ENCODE peak calls at places on chromosomes 5 and 9, in nine cellular contexts. M is IMR-90, O is body of pancreas, B is right lobe of liver, A is fibroblast of villous mesenchyme, K is upper lobe of right lung, I is cardiac muscle cell, F is heart left ventricle, S is H1. X is an unnamed sample.

GRCh38 chr5:150801117-150801927 is 22.8 kb downstream of the SMIM3 start:
- DNase-seq in O (peak; percentile 24), M (peak; percentile 77), I (peak; percentile 87), K (no peak), F (no peak), B (no peak), S (peak; percentile 75), A (peak; percentile 83), X (peak; percentile 31)

GRCh38 chr5:17816947-17817346 is 182.7 kb downstream of the TAF11L14 start:
- DNase-seq in K (no peak), F (no peak), I (no peak), O (no peak), A (no peak), S (no peak), M (peak; percentile 13), B (no peak), X (no peak)

GRCh38 chr5:172881691-172882370 is 47.8 kb downstream of the ERGIC1 start:
- DNase-seq in S (no peak), B (no peak), A (peak; percentile 71), K (peak; percentile 81), F (no peak), O (no peak), I (peak; percentile 58), M (peak; percentile 86), X (no peak)

GRCh38 chr9:100440071-100440470 is 13.1 kb downstream of the MSANTD3 start:
- DNase-seq in O (no peak), K (no peak), B (no peak), S (no peak), A (peak; percentile 85), F (no peak), I (peak; percentile 44), M (peak; percentile 76), X (no peak)

GRCh38 chr9:16032799-16033198 is 480.0 kb downstream of the CCDC171 start:
- DNase-seq in K (no peak), B (no peak), S (no peak), O (no peak), M (peak; percentile 49), A (peak; percentile 37), I (peak; percentile 50), F (no peak), X (peak; percentile 33)

GRCh38 chr5:98916540-98916939 is 12.3 kb downstream of the CHD1 start:
- DNase-seq in S (no peak), M (no peak), F (no peak), O (no peak), A (no peak), I (no peak), K (no peak), B (no peak), X (no peak)

GRCh38 chr5:147384346-147385193 is 125.3 kb downstream of the DPYSL3 start:
- DNase-seq in K (no peak), M (no peak), A (no peak), B (no peak), S (no peak), O (no peak), F (no peak), I (no peak), X (peak; percentile 62)

GRCh38 chr5:150544606-150545219 is 36.8 kb downstream of the NDST1 start:
- DNase-seq in O (peak; percentile 89), K (peak; percentile 89), A (peak; percentile 63), I (peak; percentile 69), F (peak; percentile 78), B (peak; percentile 85), S (peak; percentile 97), M (peak; percentile 31), X (peak; percentile 92)

GRCh38 chr9:129574911-129575574 is 45.9 kb downstream of the C9orf50 start:
- DNase-seq in A (peak; percentile 76), B (no peak), O (no peak), K (no peak), S (no peak), F (no peak), I (no peak), M (peak; percentile 88), X (peak; percentile 63)

GRCh38 chr9:3916420-3916819 is 383.4 kb downstream of the GLIS3 start:
- DNase-seq in M (no peak), A (peak; percentile 53), K (no peak), B (no peak), I (no peak), F (no peak), O (no peak), S (no peak), X (no peak)

GRCh38 chr5:154603011-154603410 is 125.0 kb upstream of the HAND1 start:
- DNase-seq in F (no peak), M (no peak), A (no peak), S (no peak), O (no peak), B (no peak), K (no peak), I (no peak), X (no peak)
- TF ChIP-seq CTCF in F (no peak), M (no peak), A (no peak), S (no peak), O (no peak), B (no peak), K (no peak), I (no peak), X (no peak)

GRCh38 chr9:33161589-33162132 is 5.5 kb downstream of the B4GALT1 start:
- DNase-seq in F (peak; percentile 25), I (peak; percentile 54), K (no peak), O (peak; percentile 49), A (peak; percentile 52), M (no peak), S (no peak), B (no peak), X (peak; percentile 56)

GRCh38 chr9:33165263-33166151 is 1.6 kb downstream of the B4GALT1 start:
- DNase-seq in I (peak; percentile 98), F (no peak), M (peak; percentile 83), K (no peak), A (peak; percentile 99), O (peak; percentile 63), S (no peak), B (peak; percentile 92), X (no peak)

GRCh38 chr9:33162721-33163311 is 4.3 kb downstream of the B4GALT1 start:
- DNase-seq in I (peak; percentile 94), F (peak; percentile 17), S (no peak), M (peak; percentile 79), B (peak; percentile 92), K (no peak), A (peak; percentile 92), O (peak; percentile 59), X (no peak)

GRCh38 chr9:33164138-33164809 is 2.9 kb downstream of the B4GALT1 start:
- DNase-seq in I (peak; percentile 66), S (no peak), F (no peak), O (no peak), M (no peak), B (no peak), A (peak; percentile 69), K (no peak), X (peak; percentile 46)

DNA sequence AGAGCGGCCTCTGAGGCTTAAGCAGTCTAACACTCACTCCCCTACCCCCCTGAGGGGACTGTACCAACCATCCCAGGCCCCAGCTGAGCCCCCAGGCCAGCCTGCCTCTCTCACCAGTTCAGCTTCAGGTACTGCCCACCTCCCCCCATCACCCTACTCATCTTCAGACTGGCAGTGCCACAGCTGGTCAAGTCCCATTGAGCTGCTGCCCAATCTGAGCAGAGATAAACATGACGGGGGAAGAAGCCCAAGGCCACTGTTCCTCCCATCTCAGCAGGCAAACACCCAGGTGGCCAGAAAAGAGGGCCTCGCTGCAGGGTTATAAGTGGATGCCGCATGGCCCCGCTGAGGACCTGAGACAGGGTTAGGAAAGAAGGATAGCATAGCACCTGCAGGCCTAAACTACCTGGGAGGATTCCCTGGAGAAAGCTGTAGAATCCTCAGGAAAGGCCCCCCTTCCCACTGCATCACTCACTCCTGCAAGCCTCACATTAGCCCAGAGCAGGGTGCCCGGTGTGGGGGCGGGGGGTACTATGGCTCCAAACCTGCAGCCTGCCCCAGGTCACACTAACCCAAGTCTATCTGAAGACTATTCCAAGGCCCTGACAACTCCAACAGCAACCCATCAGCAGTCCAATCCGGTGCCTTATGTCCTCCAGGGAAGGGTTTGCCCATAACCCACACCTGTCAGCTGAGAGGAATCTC is 3.6 kb downstream of the B4GALT1 start:
- DNase-seq in I (no peak), O (no peak), S (no peak), B (peak; percentile 74), A (no peak), M (no peak), F (peak; percentile 24), K (no peak), X (no peak)
- H3K4me3 ChIP-seq in I (no peak overlapping the region), O (no peak overlapping the region), S (no peak overlapping the region), B (peak overlapping the region; percentile 95), A (peak overlapping the region; percentile 95), M (no peak overlapping the region), F (peak overlapping the region; percentile 65), K (peak overlapping the region; percentile 93), X (no peak overlapping the region)

GRCh38 chr5:56606202-56606601 is 209.1 kb upstream of the MAP3K1 start:
- DNase-seq in K (no peak), A (no peak), M (no peak), O (no peak), F (no peak), S (no peak), I (no peak), B (no peak), X (no peak)
- TF ChIP-seq CTCF in K (no peak), A (no peak), M (no peak), O (no peak), F (no peak), S (no peak), I (no peak), B (no peak), X (no peak)

GRCh38 chr9:120927125-120928014 is 774 bp upstream of the TRAF1 start:
- DNase-seq in I (no peak), A (no peak), F (no peak), O (no peak), K (no peak), M (no peak), S (no peak), B (no peak), X (no peak)

GRCh38 chr9:120924698-120925534 is 1.7 kb downstream of the TRAF1 start:
- DNase-seq in A (no peak), S (no peak), M (peak; percentile 35), F (no peak), B (no peak), O (no peak), I (no peak), K (no peak), X (no peak)

GRCh38 chr9:120925535-120926396 is 830 bp downstream of the TRAF1 start:
- DNase-seq in S (no peak), I (peak; percentile 87), M (peak; percentile 99), O (no peak), B (no peak), F (no peak), A (peak; percentile 78), K (no peak), X (no peak)

GRCh38 chr9:120928015-120928719 is 1.6 kb upstream of the TRAF1 start:
- DNase-seq in M (no peak), A (no peak), K (peak; percentile 83), B (no peak), O (peak; percentile 64), I (no peak), S (peak; percentile 62), F (peak; percentile 51), X (no peak)

DNA sequence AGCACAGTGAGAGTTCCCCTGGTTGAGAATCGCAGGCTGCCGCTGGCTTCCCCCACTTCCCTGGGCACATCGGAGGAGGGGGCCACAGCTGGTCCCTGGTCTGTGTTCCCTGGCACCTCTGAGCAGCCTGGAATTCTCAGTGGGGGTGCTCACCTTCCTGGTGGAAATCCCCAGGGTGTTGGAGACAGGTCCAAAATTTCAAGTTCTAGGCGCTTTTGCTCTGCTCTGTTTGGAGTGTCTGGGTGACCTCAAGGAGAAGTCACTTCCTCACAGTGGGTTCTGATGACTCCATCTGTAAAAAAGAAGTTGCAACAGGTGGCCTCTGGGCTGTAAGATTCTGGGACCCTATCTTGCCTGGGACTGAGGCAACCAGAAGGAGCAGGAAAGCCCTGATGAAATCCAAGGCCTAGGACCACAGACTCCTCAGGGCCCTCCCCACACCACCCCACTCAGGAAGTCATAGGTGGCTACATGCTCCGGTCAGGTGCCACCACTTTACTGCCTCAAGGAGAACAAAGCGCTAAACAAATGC is at the start of gene TRAF1:
- DNase-seq in F (no peak), S (no peak), M (peak; percentile 45), B (no peak), A (no peak), I (no peak), O (no peak), K (no peak), X (no peak)
- H3K4me3 ChIP-seq in F (peak within 1 kb of the TSS; percentile 8), S (no peak within 1 kb of the TSS), M (no peak within 1 kb of the TSS), B (no peak within 1 kb of the TSS), A (no peak within 1 kb of the TSS), I (no peak within 1 kb of the TSS), O (no peak within 1 kb of the TSS), K (peak within 1 kb of the TSS; percentile 72), X (no peak within 1 kb of the TSS)

X was measured in WERI-Rb-1.